ENCODE peak calls at places on chromosome 7, in eight cellular contexts. One of them, this sample, is unnamed.

GRCh38 chr7:107725138-107725740 is 18.7 kb upstream of the CBLL1 start:
- DNase-seq in fibroblast of mammary gland: peak
- DNase-seq in stimulated activated CD4-positive, alpha-beta T cell treated with anti-CD3 and anti-CD28 coated beads, Interleukin-1b, Interleukin-23, amount 100 ng/mL, for 1 hour: peak
- DNase-seq in CD4-positive, alpha-beta T cell: peak
- DNase-seq in lower lobe of right lung: no peak
- DNase-seq in activated CD4-positive, alpha-beta T cell treated with anti-CD3 and anti-CD28 coated beads, Interleukin-2, amount 10 ng/mL, durations not matched to agents 24 days and 14 days: peak
- DNase-seq in activated CD8-positive, alpha-beta memory T cell treated with anti-CD3 and anti-CD28 coated beads for 48 hours: no peak
- DNase-seq in IMR-90: peak
- DNase-seq in this sample: no peak

GRCh38 chr7:73443543-73444255 is 10.1 kb downstream of the FZD9 start:
- DNase-seq in lower lobe of right lung: no peak
- DNase-seq in activated CD4-positive, alpha-beta T cell treated with anti-CD3 and anti-CD28 coated beads, Interleukin-2, amount 10 ng/mL, durations not matched to agents 24 days and 14 days: no peak
- DNase-seq in CD4-positive, alpha-beta T cell: no peak
- DNase-seq in fibroblast of mammary gland: no peak
- DNase-seq in stimulated activated CD4-positive, alpha-beta T cell treated with anti-CD3 and anti-CD28 coated beads, Interleukin-1b, Interleukin-23, amount 100 ng/mL, for 1 hour: no peak
- DNase-seq in IMR-90: no peak
- DNase-seq in activated CD8-positive, alpha-beta memory T cell treated with anti-CD3 and anti-CD28 coated beads for 48 hours: no peak
- DNase-seq in this sample: no peak

GRCh38 chr7:101410743-101411476 is 48.2 kb downstream of the COL26A1 start:
- DNase-seq in IMR-90: no peak
- DNase-seq in stimulated activated CD4-positive, alpha-beta T cell treated with anti-CD3 and anti-CD28 coated beads, Interleukin-1b, Interleukin-23, amount 100 ng/mL, for 1 hour: no peak
- DNase-seq in lower lobe of right lung: peak
- DNase-seq in activated CD4-positive, alpha-beta T cell treated with anti-CD3 and anti-CD28 coated beads, Interleukin-2, amount 10 ng/mL, durations not matched to agents 24 days and 14 days: peak
- DNase-seq in CD4-positive, alpha-beta T cell: peak
- DNase-seq in activated CD8-positive, alpha-beta memory T cell treated with anti-CD3 and anti-CD28 coated beads for 48 hours: peak
- DNase-seq in fibroblast of mammary gland: peak
- DNase-seq in this sample: peak

GRCh38 chr7:17340655-17341054 is 42.2 kb downstream of the AHR start:
- DNase-seq in fibroblast of mammary gland: no peak
- DNase-seq in CD4-positive, alpha-beta T cell: no peak
- DNase-seq in IMR-90: no peak
- DNase-seq in activated CD8-positive, alpha-beta memory T cell treated with anti-CD3 and anti-CD28 coated beads for 48 hours: no peak
- DNase-seq in activated CD4-positive, alpha-beta T cell treated with anti-CD3 and anti-CD28 coated beads, Interleukin-2, amount 10 ng/mL, durations not matched to agents 24 days and 14 days: no peak
- DNase-seq in stimulated activated CD4-positive, alpha-beta T cell treated with anti-CD3 and anti-CD28 coated beads, Interleukin-1b, Interleukin-23, amount 100 ng/mL, for 1 hour: no peak
- DNase-seq in lower lobe of right lung: no peak
- DNase-seq in this sample: no peak

GRCh38 chr7:50625360-50625759 is 60.2 kb upstream of the DDC start:
- DNase-seq in CD4-positive, alpha-beta T cell: no peak
- DNase-seq in IMR-90: no peak
- DNase-seq in activated CD8-positive, alpha-beta memory T cell treated with anti-CD3 and anti-CD28 coated beads for 48 hours: no peak
- DNase-seq in lower lobe of right lung: no peak
- DNase-seq in activated CD4-positive, alpha-beta T cell treated with anti-CD3 and anti-CD28 coated beads, Interleukin-2, amount 10 ng/mL, durations not matched to agents 24 days and 14 days: no peak
- DNase-seq in stimulated activated CD4-positive, alpha-beta T cell treated with anti-CD3 and anti-CD28 coated beads, Interleukin-1b, Interleukin-23, amount 100 ng/mL, for 1 hour: no peak
- DNase-seq in fibroblast of mammary gland: no peak
- DNase-seq in this sample: no peak

GRCh38 chr7:12851142-12851541 is 163.7 kb downstream of the ARL4A start:
- DNase-seq in CD4-positive, alpha-beta T cell: no peak
- DNase-seq in activated CD4-positive, alpha-beta T cell treated with anti-CD3 and anti-CD28 coated beads, Interleukin-2, amount 10 ng/mL, durations not matched to agents 24 days and 14 days: no peak
- DNase-seq in lower lobe of right lung: no peak
- DNase-seq in IMR-90: no peak
- DNase-seq in stimulated activated CD4-positive, alpha-beta T cell treated with anti-CD3 and anti-CD28 coated beads, Interleukin-1b, Interleukin-23, amount 100 ng/mL, for 1 hour: no peak
- DNase-seq in activated CD8-positive, alpha-beta memory T cell treated with anti-CD3 and anti-CD28 coated beads for 48 hours: no peak
- DNase-seq in fibroblast of mammary gland: no peak
- DNase-seq in this sample: no peak

GRCh38 chr7:28151965-28152364 is 28.6 kb downstream of the JAZF1 start:
- DNase-seq in lower lobe of right lung: no peak
- DNase-seq in activated CD4-positive, alpha-beta T cell treated with anti-CD3 and anti-CD28 coated beads, Interleukin-2, amount 10 ng/mL, durations not matched to agents 24 days and 14 days: no peak
- DNase-seq in activated CD8-positive, alpha-beta memory T cell treated with anti-CD3 and anti-CD28 coated beads for 48 hours: no peak
- DNase-seq in IMR-90: peak
- DNase-seq in fibroblast of mammary gland: peak
- DNase-seq in CD4-positive, alpha-beta T cell: no peak
- DNase-seq in stimulated activated CD4-positive, alpha-beta T cell treated with anti-CD3 and anti-CD28 coated beads, Interleukin-1b, Interleukin-23, amount 100 ng/mL, for 1 hour: no peak
- DNase-seq in this sample: no peak

GRCh38 chr7:115136796-115137443 is 215.0 kb downstream of the MDFIC start:
- DNase-seq in activated CD8-positive, alpha-beta memory T cell treated with anti-CD3 and anti-CD28 coated beads for 48 hours: no peak
- DNase-seq in fibroblast of mammary gland: no peak
- DNase-seq in CD4-positive, alpha-beta T cell: no peak
- DNase-seq in activated CD4-positive, alpha-beta T cell treated with anti-CD3 and anti-CD28 coated beads, Interleukin-2, amount 10 ng/mL, durations not matched to agents 24 days and 14 days: no peak
- DNase-seq in lower lobe of right lung: no peak
- DNase-seq in IMR-90: no peak
- DNase-seq in stimulated activated CD4-positive, alpha-beta T cell treated with anti-CD3 and anti-CD28 coated beads, Interleukin-1b, Interleukin-23, amount 100 ng/mL, for 1 hour: no peak
- DNase-seq in this sample: no peak

GRCh38 chr7:7816816-7817536 is 98.6 kb upstream of the RPA3 start:
- DNase-seq in activated CD4-positive, alpha-beta T cell treated with anti-CD3 and anti-CD28 coated beads, Interleukin-2, amount 10 ng/mL, durations not matched to agents 24 days and 14 days: no peak
- DNase-seq in lower lobe of right lung: no peak
- DNase-seq in activated CD8-positive, alpha-beta memory T cell treated with anti-CD3 and anti-CD28 coated beads for 48 hours: no peak
- DNase-seq in CD4-positive, alpha-beta T cell: no peak
- DNase-seq in fibroblast of mammary gland: no peak
- DNase-seq in stimulated activated CD4-positive, alpha-beta T cell treated with anti-CD3 and anti-CD28 coated beads, Interleukin-1b, Interleukin-23, amount 100 ng/mL, for 1 hour: no peak
- DNase-seq in IMR-90: no peak
- DNase-seq in this sample: no peak

GRCh38 chr7:77327067-77327931 is 88.8 kb downstream of the GSAP start:
- DNase-seq in lower lobe of right lung: peak
- DNase-seq in fibroblast of mammary gland: peak
- DNase-seq in activated CD8-positive, alpha-beta memory T cell treated with anti-CD3 and anti-CD28 coated beads for 48 hours: no peak
- DNase-seq in activated CD4-positive, alpha-beta T cell treated with anti-CD3 and anti-CD28 coated beads, Interleukin-2, amount 10 ng/mL, durations not matched to agents 24 days and 14 days: no peak
- DNase-seq in IMR-90: peak
- DNase-seq in stimulated activated CD4-positive, alpha-beta T cell treated with anti-CD3 and anti-CD28 coated beads, Interleukin-1b, Interleukin-23, amount 100 ng/mL, for 1 hour: no peak
- DNase-seq in CD4-positive, alpha-beta T cell: no peak
- DNase-seq in this sample: no peak

GRCh38 chr7:1532456-1533254 is 2.2 kb downstream of the MAFK start:
- DNase-seq in stimulated activated CD4-positive, alpha-beta T cell treated with anti-CD3 and anti-CD28 coated beads, Interleukin-1b, Interleukin-23, amount 100 ng/mL, for 1 hour: no peak
- DNase-seq in CD4-positive, alpha-beta T cell: peak
- DNase-seq in activated CD4-positive, alpha-beta T cell treated with anti-CD3 and anti-CD28 coated beads, Interleukin-2, amount 10 ng/mL, durations not matched to agents 24 days and 14 days: peak
- DNase-seq in lower lobe of right lung: peak
- DNase-seq in IMR-90: peak
- DNase-seq in fibroblast of mammary gland: peak
- DNase-seq in activated CD8-positive, alpha-beta memory T cell treated with anti-CD3 and anti-CD28 coated beads for 48 hours: no peak
- DNase-seq in this sample: no peak

GRCh38 chr7:42987648-42988214 is 55.6 kb downstream of the MRPL32 start:
- DNase-seq in activated CD4-positive, alpha-beta T cell treated with anti-CD3 and anti-CD28 coated beads, Interleukin-2, amount 10 ng/mL, durations not matched to agents 24 days and 14 days: no peak
- DNase-seq in activated CD8-positive, alpha-beta memory T cell treated with anti-CD3 and anti-CD28 coated beads for 48 hours: no peak
- DNase-seq in IMR-90: no peak
- DNase-seq in fibroblast of mammary gland: no peak
- DNase-seq in lower lobe of right lung: no peak
- DNase-seq in CD4-positive, alpha-beta T cell: no peak
- DNase-seq in stimulated activated CD4-positive, alpha-beta T cell treated with anti-CD3 and anti-CD28 coated beads, Interleukin-1b, Interleukin-23, amount 100 ng/mL, for 1 hour: no peak
- DNase-seq in this sample: no peak

GRCh38 chr7:79286181-79286580 is 167.3 kb downstream of the MAGI2 start:
- DNase-seq in CD4-positive, alpha-beta T cell: no peak
- DNase-seq in fibroblast of mammary gland: no peak
- DNase-seq in activated CD4-positive, alpha-beta T cell treated with anti-CD3 and anti-CD28 coated beads, Interleukin-2, amount 10 ng/mL, durations not matched to agents 24 days and 14 days: no peak
- DNase-seq in activated CD8-positive, alpha-beta memory T cell treated with anti-CD3 and anti-CD28 coated beads for 48 hours: no peak
- DNase-seq in IMR-90: no peak
- DNase-seq in stimulated activated CD4-positive, alpha-beta T cell treated with anti-CD3 and anti-CD28 coated beads, Interleukin-1b, Interleukin-23, amount 100 ng/mL, for 1 hour: no peak
- DNase-seq in lower lobe of right lung: no peak
- DNase-seq in this sample: no peak

GRCh38 chr7:27928001-27928400 is 188.0 kb downstream of the TAX1BP1 start:
- DNase-seq in activated CD8-positive, alpha-beta memory T cell treated with anti-CD3 and anti-CD28 coated beads for 48 hours: no peak
- DNase-seq in fibroblast of mammary gland: no peak
- DNase-seq in CD4-positive, alpha-beta T cell: no peak
- DNase-seq in activated CD4-positive, alpha-beta T cell treated with anti-CD3 and anti-CD28 coated beads, Interleukin-2, amount 10 ng/mL, durations not matched to agents 24 days and 14 days: no peak
- DNase-seq in lower lobe of right lung: no peak
- DNase-seq in IMR-90: no peak
- DNase-seq in stimulated activated CD4-positive, alpha-beta T cell treated with anti-CD3 and anti-CD28 coated beads, Interleukin-1b, Interleukin-23, amount 100 ng/mL, for 1 hour: no peak
- DNase-seq in this sample: no peak

GRCh38 chr7:64999165-65000004 is 7.1 kb downstream of the ERV3-1 start:
- DNase-seq in CD4-positive, alpha-beta T cell: no peak
- DNase-seq in activated CD4-positive, alpha-beta T cell treated with anti-CD3 and anti-CD28 coated beads, Interleukin-2, amount 10 ng/mL, durations not matched to agents 24 days and 14 days: no peak
- DNase-seq in fibroblast of mammary gland: peak
- DNase-seq in activated CD8-positive, alpha-beta memory T cell treated with anti-CD3 and anti-CD28 coated beads for 48 hours: no peak
- DNase-seq in lower lobe of right lung: peak
- DNase-seq in stimulated activated CD4-positive, alpha-beta T cell treated with anti-CD3 and anti-CD28 coated beads, Interleukin-1b, Interleukin-23, amount 100 ng/mL, for 1 hour: no peak
- DNase-seq in IMR-90: peak
- DNase-seq in this sample: no peak

GRCh38 chr7:70347880-70348279 is 749.6 kb downstream of the AUTS2 start:
- DNase-seq in activated CD8-positive, alpha-beta memory T cell treated with anti-CD3 and anti-CD28 coated beads for 48 hours: no peak
- DNase-seq in fibroblast of mammary gland: no peak
- DNase-seq in CD4-positive, alpha-beta T cell: no peak
- DNase-seq in lower lobe of right lung: no peak
- DNase-seq in stimulated activated CD4-positive, alpha-beta T cell treated with anti-CD3 and anti-CD28 coated beads, Interleukin-1b, Interleukin-23, amount 100 ng/mL, for 1 hour: no peak
- DNase-seq in IMR-90: no peak
- DNase-seq in activated CD4-positive, alpha-beta T cell treated with anti-CD3 and anti-CD28 coated beads, Interleukin-2, amount 10 ng/mL, durations not matched to agents 24 days and 14 days: no peak
- DNase-seq in this sample: no peak

GRCh38 chr7:55083206-55083605 is 64.4 kb downstream of the EGFR start:
- DNase-seq in activated CD4-positive, alpha-beta T cell treated with anti-CD3 and anti-CD28 coated beads, Interleukin-2, amount 10 ng/mL, durations not matched to agents 24 days and 14 days: no peak
- DNase-seq in lower lobe of right lung: no peak
- DNase-seq in IMR-90: peak
- DNase-seq in CD4-positive, alpha-beta T cell: no peak
- DNase-seq in fibroblast of mammary gland: peak
- DNase-seq in stimulated activated CD4-positive, alpha-beta T cell treated with anti-CD3 and anti-CD28 coated beads, Interleukin-1b, Interleukin-23, amount 100 ng/mL, for 1 hour: no peak
- DNase-seq in activated CD8-positive, alpha-beta memory T cell treated with anti-CD3 and anti-CD28 coated beads for 48 hours: no peak
- DNase-seq in this sample: no peak

This sample was measured in mesothelial cell of epicardium.